ENCODE peak calls at places on chromosome 18, in four cellular contexts. E is foreskin fibroblast, K is pancreas, A is cardiac fibroblast. J is an unnamed sample.
A peak's percentile ranks its signal among the peaks of the same experiment; 100 is the strongest.

GRCh38 chr18:46649071-46649862 is 7.8 kb downstream of the LOXHD1 start:
- DNase-seq in E (no peak), K (no peak), A (no peak), J (no peak)

GRCh38 chr18:74905245-74905644 is 303.7 kb downstream of the PTGR3 start:
- DNase-seq in E (no peak), K (no peak), A (no peak), J (no peak)

GRCh38 chr18:58257461-58257860 is 213.4 kb downstream of the NEDD4L start:
- DNase-seq in E (no peak), K (no peak), A (no peak), J (peak; percentile 24)

GRCh38 chr18:50602466-50602865 is 42.6 kb downstream of the MAPK4 start:
- DNase-seq in E (no peak), K (no peak), A (no peak), J (peak; percentile 1)

GRCh38 chr18:12989397-12990127 is 1.6 kb upstream of the CEP192 start:
- DNase-seq in E (no peak), K (no peak), A (no peak), J (no peak)

GRCh38 chr18:12477606-12478005 is 69.9 kb downstream of the PRELID3A start:
- DNase-seq in E (no peak), K (no peak), A (no peak), J (no peak)

GRCh38 chr18:50729986-50730385 is 89.8 kb downstream of the MRO start:
- DNase-seq in E (no peak), K (no peak), A (no peak), J (no peak)

GRCh38 chr18:1526996-1527395 is 622.3 kb downstream of the ADCYAP1 start:
- DNase-seq in E (no peak), K (no peak), A (peak; percentile 0), J (no peak)

GRCh38 chr18:57864615-57865121 is 61.6 kb upstream of the ATP8B1 start:
- DNase-seq in E (no peak), K (no peak), A (no peak), J (no peak)

GRCh38 chr18:12883003-12883683 is 894 bp downstream of the PTPN2 start:
- DNase-seq in E (no peak), K (no peak), A (no peak), J (no peak)

GRCh38 chr18:27921904-27922541 is 254.9 kb downstream of the CDH2 start:
- DNase-seq in E (peak; percentile 18), K (no peak), A (peak; percentile 66), J (peak; percentile 71)

GRCh38 chr18:50441518-50441917 is 66.7 kb downstream of the SKA1 start:
- DNase-seq in E (no peak), K (no peak), A (peak; percentile 9), J (no peak)

GRCh38 chr18:8362863-8363262 is 246.4 kb upstream of the RAB12 start:
- DNase-seq in E (no peak), K (no peak), A (no peak), J (no peak)

GRCh38 chr18:79935925-79936324 is 15.5 kb downstream of the SLC66A2 start:
- DNase-seq in E (no peak), K (no peak), A (no peak), J (no peak)

GRCh38 chr18:79935098-79935480 is 16.4 kb downstream of the SLC66A2 start:
- DNase-seq in E (no peak), K (no peak), A (no peak), J (no peak)

GRCh38 chr18:79935499-79935898 is 16.0 kb downstream of the SLC66A2 start:
- DNase-seq in E (no peak), K (no peak), A (no peak), J (no peak)

GRCh38 chr18:79933765-79934164 is 17.7 kb downstream of the SLC66A2 start:
- DNase-seq in E (peak; percentile 90), K (peak; percentile 68), A (peak; percentile 58), J (peak; percentile 72)

DNA sequence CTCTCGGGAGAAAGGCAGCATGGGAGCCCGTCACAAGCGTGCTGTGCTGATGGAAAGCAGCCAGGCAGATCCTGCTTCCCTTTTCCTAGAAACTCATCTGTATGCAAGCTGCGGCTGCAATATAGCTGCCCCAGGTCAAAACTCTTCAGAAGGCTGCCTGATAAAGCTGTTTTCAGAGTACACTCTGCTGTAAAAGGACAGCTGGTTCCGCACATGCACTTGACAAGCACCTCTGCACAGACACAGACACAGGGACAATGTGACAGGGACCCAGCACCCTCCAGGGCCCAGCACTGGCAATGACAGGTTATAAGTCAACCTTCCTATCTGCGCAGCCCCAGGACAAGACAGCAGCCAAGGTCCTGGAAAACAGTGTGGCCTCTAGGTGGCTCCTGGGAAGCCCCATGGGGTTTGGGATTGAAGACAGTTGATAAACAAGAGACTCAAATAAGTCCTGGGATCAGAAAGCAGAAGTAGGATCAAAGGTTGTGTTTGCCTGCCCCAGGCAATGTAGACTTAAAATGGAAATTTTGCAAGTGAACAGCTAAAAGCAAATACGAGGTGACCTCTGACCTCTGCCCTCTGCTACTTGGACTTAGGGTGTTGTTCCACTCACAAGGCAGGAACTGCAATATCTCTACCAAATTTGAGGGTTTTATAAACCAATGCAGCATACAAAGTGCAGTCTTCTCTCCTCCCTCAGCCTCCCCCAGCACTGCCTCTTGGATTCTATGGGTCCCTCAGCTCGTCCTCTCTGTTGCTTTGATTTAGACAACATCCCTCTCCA is 16.9 kb downstream of the SLC66A2 start:
- DNase-seq in E (no peak), K (peak; percentile 38), A (no peak), J (no peak)
- TF ChIP-seq CTCF in E (no peak), K (no peak), A (no peak), J (no peak)

GRCh38 chr18:9802175-9802747 is 83.5 kb upstream of the TXNDC2 start:
- DNase-seq in E (no peak), K (no peak), A (no peak), J (no peak)

GRCh38 chr18:9806905-9807304 is 78.9 kb upstream of the TXNDC2 start:
- DNase-seq in E (no peak), K (no peak), A (no peak), J (no peak)

GRCh38 chr18:9802774-9803697 is 82.7 kb upstream of the TXNDC2 start:
- DNase-seq in E (no peak), K (no peak), A (peak; percentile 50), J (peak; percentile 29)

GRCh38 chr18:9804517-9805104 is 81.2 kb upstream of the TXNDC2 start:
- DNase-seq in E (peak; percentile 33), K (no peak), A (no peak), J (no peak)

GRCh38 chr18:9803698-9804516 is 81.9 kb upstream of the TXNDC2 start:
- DNase-seq in E (peak; percentile 20), K (no peak), A (peak; percentile 38), J (no peak)
- H3K4me3 ChIP-seq in E (no peak overlapping the region), K (no peak overlapping the region), A (no peak overlapping the region), J (no peak overlapping the region)

GRCh38 chr18:7174359-7175107 is 56.4 kb upstream of the LRRC30 start:
- DNase-seq in E (no peak), K (peak; percentile 42), A (peak; percentile 46), J (no peak)
- TF ChIP-seq CTCF in E (no peak), K (no peak), A (no peak), J (no peak)

GRCh38 chr18:26551217-26551708 is 2.9 kb upstream of the KCTD1 start:
- DNase-seq in E (no peak), K (no peak), A (no peak), J (no peak)
- H3K4me3 ChIP-seq in E (no peak overlapping the region), K (no peak overlapping the region), A (no peak overlapping the region), J (no peak overlapping the region)